ENCODE peak calls at places on chromosomes 4 and X, in four cellular contexts. W is neuronal stem cell, F is psoas muscle, K is kidney glomerular epithelial cell. T is an unnamed sample.

GRCh38 chrX:9130031-9130430 is 96.1 kb upstream of the FAM9B start:
- DNase-seq in W (no peak), F (no peak), K (no peak), T (no peak)

GRCh38 chr4:22877653-22878052 is 184.9 kb downstream of the GBA3 start:
- DNase-seq in W (no peak), F (no peak), K (no peak), T (no peak)

GRCh38 chr4:95505801-95506200 is 43.0 kb downstream of the UNC5C start:
- DNase-seq in W (no peak), F (no peak), K (peak), T (no peak)

GRCh38 chrX:10415704-10416001 is 204.7 kb downstream of the MID1 start:
- DNase-seq in W (no peak), F (no peak), K (peak), T (peak)

GRCh38 chrX:129981207-129981553 is 1.3 kb upstream of the BCORL1 start:
- DNase-seq in W (no peak), F (no peak), K (no peak), T (no peak)

GRCh38 chr4:1277667-1278335 is 11.9 kb upstream of the MAEA start:
- DNase-seq in W (no peak), F (no peak), K (no peak), T (no peak)

GRCh38 chr4:10715696-10716095 is 31.1 kb upstream of the CLNK start:
- DNase-seq in W (no peak), F (no peak), K (no peak), T (no peak)

GRCh38 chr4:84799318-84799717 is 167.2 kb downstream of the WDFY3 start:
- DNase-seq in W (no peak), F (no peak), K (no peak), T (no peak)

GRCh38 chrX:136694491-136695087 is 46.6 kb downstream of the CD40LG start:
- DNase-seq in W (peak), F (no peak), K (peak), T (no peak)

GRCh38 chrX:10102046-10102704 is 54.6 kb upstream of the CLCN4 start:
- DNase-seq in W (no peak), F (no peak), K (no peak), T (no peak)

GRCh38 chrX:29728639-29729038 is 486.7 kb upstream of the MAGEB2 start:
- DNase-seq in W (no peak), F (no peak), K (no peak), T (peak)

GRCh38 chr4:147408189-147408588 is 72.7 kb upstream of the EDNRA start:
- DNase-seq in W (no peak), F (no peak), K (no peak), T (no peak)

GRCh38 chrX:111868726-111869638 is 7.0 kb upstream of the TRPC5OS start:
- DNase-seq in W (peak), F (no peak), K (peak), T (no peak)

GRCh38 chrX:10156199-10157031 is at the start of gene CLCN4:
- DNase-seq in W (peak), F (peak), K (peak), T (peak)

GRCh38 chr4:176238819-176239218 is 30.2 kb downstream of the ASB5 start:
- DNase-seq in W (no peak), F (no peak), K (no peak), T (peak)

GRCh38 chrX:122941801-122942200 is 242.3 kb upstream of the GRIA3 start:
- DNase-seq in W (no peak), F (no peak), K (no peak), T (peak)

GRCh38 chr4:58843456-58843855 is 1733.3 kb upstream of the IGFBP7 start:
- DNase-seq in W (no peak), F (no peak), K (no peak), T (no peak)

GRCh38 chr4:8439168-8439567 is 1.4 kb downstream of the ACOX3 start:
- DNase-seq in W (no peak), F (no peak), K (no peak), T (no peak)

GRCh38 chr4:4270529-4270928 is 19.4 kb downstream of the LYAR start:
- DNase-seq in W (no peak), F (no peak), K (no peak), T (peak)

GRCh38 chr4:101791189-101791572 is 651 bp downstream of the BANK1 start:
- DNase-seq in W (no peak), F (no peak), K (no peak), T (no peak)

GRCh38 chrX:50068293-50068568 is 132.6 kb downstream of the AKAP4 start:
- DNase-seq in W (no peak), F (no peak), K (no peak), T (no peak)

GRCh38 chr4:38082424-38083374 is 122.5 kb downstream of the PTTG2 start:
- DNase-seq in W (no peak), F (no peak), K (peak), T (no peak)

GRCh38 chrX:51420610-51421009 is 75.8 kb downstream of the NUDT11 start:
- DNase-seq in W (peak), F (no peak), K (peak), T (no peak)